ENCODE peak calls at places on chromosomes 16 and 17, in four cellular contexts. O is T-helper 2 cell, E is nephron progenitor cell, T is frontal cortex. J is an unnamed sample.

GRCh38 chr16:46690281-46691178 is 1.1 kb downstream of the ORC6 start:
- DNase-seq in T (no peak), E (no peak), O (no peak), J (no peak)

GRCh38 chr17:76982408-76983074 is 114.3 kb downstream of the MGAT5B start:
- DNase-seq in O (no peak), E (no peak), T (no peak), J (no peak)

GRCh38 chr16:73268311-73268997 is 220.5 kb upstream of the ZFHX3 start:
- DNase-seq in E (no peak), T (peak; percentile 20), O (no peak), J (peak; percentile 24)

GRCh38 chr17:61556224-61557188 is 34.5 kb downstream of the NACA2 start:
- DNase-seq in T (no peak), E (no peak), O (no peak), J (no peak)

GRCh38 chr17:81221842-81222619 is 734 bp downstream of the CEP131 start:
- DNase-seq in T (no peak), O (no peak), E (peak; percentile 45), J (no peak)

GRCh38 chr16:30142672-30143346 is 19.8 kb upstream of the MAPK3 start:
- DNase-seq in T (no peak), E (no peak), O (no peak), J (no peak)

GRCh38 chr17:27244481-27245223 is 49.3 kb upstream of the WSB1 start:
- DNase-seq in E (peak; percentile 23), T (peak; percentile 34), O (no peak), J (no peak)

GRCh38 chr16:78134944-78135619 is 35.6 kb downstream of the WWOX start:
- DNase-seq in E (no peak), T (no peak), O (no peak), J (no peak)

GRCh38 chr16:46709464-46709863 is 20.0 kb downstream of the ORC6 start:
- DNase-seq in O (no peak), E (no peak), T (no peak), J (no peak)

GRCh38 chr17:72491102-72491501 is 370.3 kb downstream of the SOX9 start:
- DNase-seq in E (no peak), O (no peak), T (no peak), J (no peak)

GRCh38 chr16:28092721-28093382 is 29.3 kb upstream of the GSG1L start:
- DNase-seq in E (no peak), T (no peak), O (no peak), J (no peak)

GRCh38 chr16:75304521-75305363 is 53.3 kb upstream of the BCAR1 start:
- DNase-seq in T (no peak), O (no peak), E (no peak), J (no peak)

GRCh38 chr16:79272141-79272577 is 328.4 kb downstream of the MAF start:
- DNase-seq in O (peak; percentile 16), T (no peak), E (no peak), J (no peak)

GRCh38 chr16:19804538-19805323 is 79.9 kb downstream of the GPRC5B start:
- DNase-seq in O (no peak), E (no peak), T (no peak), J (no peak)

GRCh38 chr16:58499615-58500328 is at the start of gene NDRG4:
- DNase-seq in T (peak; percentile 87), E (peak; percentile 82), O (no peak), J (peak; percentile 78)

GRCh38 chr17:17491031-17491471 is 5.1 kb downstream of the RASD1 start:
- DNase-seq in E (no peak), T (no peak), O (no peak), J (no peak)

GRCh38 chr17:70138309-70138865 is 30.9 kb upstream of the KCNJ2 start:
- DNase-seq in T (no peak), O (no peak), E (no peak), J (no peak)

GRCh38 chr16:85321856-85322271 is 209.6 kb upstream of the CIBAR2 start:
- DNase-seq in E (no peak), O (no peak), T (peak; percentile 55), J (no peak)

GRCh38 chr17:64205804-64206203 is 57.3 kb downstream of the TEX2 start:
- DNase-seq in O (no peak), T (no peak), E (no peak), J (no peak)

GRCh38 chr17:80286638-80286960 is 25.9 kb downstream of the RNF213 start:
- DNase-seq in E (no peak), O (no peak), T (no peak), J (no peak)

GRCh38 chr17:794876-795275 is 12.7 kb downstream of the MRM3 start:
- DNase-seq in E (peak; percentile 79), O (no peak), T (peak; percentile 91), J (peak; percentile 70)

GRCh38 chr16:66486773-66487579 is 59.9 kb downstream of the BEAN1 start:
- DNase-seq in E (no peak), O (no peak), T (peak; percentile 39), J (no peak)

GRCh38 chr17:40399185-40399584 is 18.5 kb downstream of the TOP2A start:
- DNase-seq in E (no peak), O (no peak), T (peak; percentile 27), J (no peak)

GRCh38 chr16:15907863-15908478 is 19.6 kb upstream of the CEP20 start:
- DNase-seq in T (no peak), O (no peak), E (no peak), J (peak; percentile 26)

GRCh38 chr17:13563916-13564315 is 37.8 kb downstream of the HS3ST3A1 start:
- DNase-seq in O (no peak), T (no peak), E (no peak), J (no peak)

GRCh38 chr17:61451538-61452300 is 503 bp upstream of the TBX4 start:
- DNase-seq in E (peak; percentile 60), O (no peak), T (no peak), J (no peak)

GRCh38 chr17:17391575-17392370 is 85.0 kb upstream of the MED9 start:
- DNase-seq in E (no peak), T (no peak), O (no peak), J (no peak)

GRCh38 chr16:27911486-27911885 is 152.0 kb downstream of the GSG1L start:
- DNase-seq in E (no peak), O (no peak), T (no peak), J (no peak)

GRCh38 chr17:38333635-38334295 is 10.0 kb downstream of the GPR179 start:
- DNase-seq in O (no peak), E (peak; percentile 81), T (no peak), J (peak; percentile 64)

GRCh38 chr17:77836557-77837041 is 121.9 kb upstream of the TNRC6C start:
- DNase-seq in T (no peak), O (no peak), E (no peak), J (no peak)

GRCh38 chr16:4915226-4915761 is 21.7 kb downstream of the PPL start:
- DNase-seq in O (no peak), E (no peak), T (no peak), J (no peak)